ENCODE peak calls at places on chromosome 1, in ten cellular contexts. A, L, F, C, Y, Z, M, X, T and E are unnamed samples.

GRCh38 chr1:198598796-198599321 is 40.0 kb upstream of the PTPRC start:
- DNase-seq in C (peak; percentile 66), M (peak; percentile 86), Z (no peak), F (no peak), Y (no peak), T (no peak), A (no peak), L (no peak), X (no peak), E (peak; percentile 87)

GRCh38 chr1:168833352-168833751 is 104.3 kb upstream of the DPT start:
- DNase-seq in A (no peak), T (no peak), X (no peak), Z (no peak), M (no peak), L (no peak), C (no peak), F (no peak), Y (no peak), E (no peak)

GRCh38 chr1:205442051-205442721 is 13.7 kb downstream of the BLACAT1 start:
- DNase-seq in Z (no peak), T (no peak), F (no peak), Y (no peak), C (peak; percentile 61), L (no peak), A (no peak), M (no peak), X (no peak), E (no peak)

GRCh38 chr1:103191327-103191726 is 83.0 kb upstream of the COL11A1 start:
- DNase-seq in F (no peak), A (no peak), X (no peak), M (no peak), L (no peak), Z (no peak), T (no peak), C (no peak), Y (no peak), E (no peak)

GRCh38 chr1:33346921-33347649 is 26.2 kb upstream of the A3GALT2 start:
- DNase-seq in Y (peak; percentile 93), T (no peak), M (no peak), A (no peak), Z (no peak), L (no peak), X (peak; percentile 88), F (no peak), C (no peak), E (peak; percentile 74)

GRCh38 chr1:222786107-222786506 is 28.7 kb upstream of the DISP1 start:
- DNase-seq in T (no peak), F (no peak), X (no peak), C (no peak), Z (no peak), Y (peak; percentile 60), M (no peak), L (no peak), A (no peak), E (no peak)

GRCh38 chr1:157542676-157543075 is 9.6 kb downstream of the FCRL5 start:
- DNase-seq in C (no peak), L (no peak), M (no peak), X (no peak), T (no peak), Y (no peak), F (no peak), A (no peak), Z (no peak), E (peak; percentile 9)

GRCh38 chr1:115107501-115108260 is 18.4 kb upstream of the TSPAN2 start:
- DNase-seq in T (no peak), Y (peak; percentile 69), L (no peak), M (no peak), X (no peak), Z (no peak), F (no peak), C (no peak), A (no peak), E (no peak)

GRCh38 chr1:36866168-36866814 is 168.0 kb downstream of the GRIK3 start:
- DNase-seq in X (no peak), A (no peak), Z (no peak), Y (no peak), C (no peak), F (no peak), M (no peak), T (no peak), L (no peak), E (no peak)

GRCh38 chr1:36119451-36119850 is 5.6 kb downstream of the COL8A2 start:
- DNase-seq in M (no peak), A (no peak), L (no peak), X (no peak), Z (no peak), C (no peak), F (no peak), Y (no peak), T (no peak), E (no peak)